ENCODE peak calls at places on chromosomes 6 and 20, in nine cellular contexts. One of them, this sample, is unnamed. For H3K4me1, the result is how much of the 10 kb centered on the place peaks cover.

GRCh38 chr6:113619077-113619476 is 238.1 kb upstream of the MARCKS start:
- DNase-seq in lower lobe of right lung: no peak
- DNase-seq in hepatocyte: no peak
- DNase-seq in A549: no peak
- DNase-seq in fibroblast of lung: peak
- DNase-seq in heart left ventricle: no peak
- DNase-seq in breast epithelium: no peak
- DNase-seq in body of pancreas: no peak
- DNase-seq in left ventricle myocardium inferior: no peak
- DNase-seq in this sample: no peak

GRCh38 chr6:110287462-110288341 is 70.4 kb downstream of the METTL24 start:
- DNase-seq in body of pancreas: no peak
- DNase-seq in fibroblast of lung: no peak
- DNase-seq in A549: no peak
- DNase-seq in lower lobe of right lung: no peak
- DNase-seq in hepatocyte: peak
- DNase-seq in breast epithelium: no peak
- DNase-seq in left ventricle myocardium inferior: no peak
- DNase-seq in heart left ventricle: no peak
- DNase-seq in this sample: no peak

GRCh38 chr6:148803979-148804378 is 57.1 kb downstream of the UST start:
- DNase-seq in A549: no peak
- DNase-seq in body of pancreas: no peak
- DNase-seq in heart left ventricle: no peak
- DNase-seq in breast epithelium: no peak
- DNase-seq in fibroblast of lung: no peak
- DNase-seq in left ventricle myocardium inferior: no peak
- DNase-seq in hepatocyte: no peak
- DNase-seq in lower lobe of right lung: no peak
- DNase-seq in this sample: no peak

GRCh38 chr6:111761783-111762312 is 111.4 kb downstream of the FYN start:
- DNase-seq in A549: no peak
- DNase-seq in hepatocyte: peak
- DNase-seq in left ventricle myocardium inferior: no peak
- DNase-seq in lower lobe of right lung: no peak
- DNase-seq in body of pancreas: no peak
- DNase-seq in breast epithelium: no peak
- DNase-seq in heart left ventricle: no peak
- DNase-seq in fibroblast of lung: no peak
- DNase-seq in this sample: no peak

GRCh38 chr20:45358282-45359068 is 4.5 kb upstream of the SYS1 start:
- DNase-seq in left ventricle myocardium inferior: peak
- DNase-seq in A549: no peak
- DNase-seq in fibroblast of lung: peak
- DNase-seq in breast epithelium: peak
- DNase-seq in lower lobe of right lung: peak
- DNase-seq in body of pancreas: peak
- DNase-seq in hepatocyte: no peak
- DNase-seq in heart left ventricle: peak
- DNase-seq in this sample: peak

GRCh38 chr6:11606287-11606686 is 68.7 kb downstream of the TMEM170B start:
- DNase-seq in body of pancreas: no peak
- DNase-seq in left ventricle myocardium inferior: no peak
- DNase-seq in hepatocyte: no peak
- DNase-seq in heart left ventricle: no peak
- DNase-seq in A549: no peak
- DNase-seq in breast epithelium: no peak
- DNase-seq in lower lobe of right lung: no peak
- DNase-seq in fibroblast of lung: peak
- DNase-seq in this sample: no peak

GRCh38 chr20:48733296-48733790 is 94.5 kb downstream of the PREX1 start:
- DNase-seq in lower lobe of right lung: no peak
- DNase-seq in breast epithelium: no peak
- DNase-seq in heart left ventricle: no peak
- DNase-seq in body of pancreas: no peak
- DNase-seq in A549: no peak
- DNase-seq in left ventricle myocardium inferior: no peak
- DNase-seq in hepatocyte: no peak
- DNase-seq in fibroblast of lung: no peak
- DNase-seq in this sample: peak

GRCh38 chr6:157150076-157150475 is 173.2 kb downstream of the TMEM242 start:
- DNase-seq in heart left ventricle: no peak
- DNase-seq in breast epithelium: no peak
- DNase-seq in body of pancreas: no peak
- DNase-seq in A549: no peak
- DNase-seq in hepatocyte: no peak
- DNase-seq in lower lobe of right lung: no peak
- DNase-seq in left ventricle myocardium inferior: no peak
- DNase-seq in fibroblast of lung: peak
- DNase-seq in this sample: no peak

GRCh38 chr6:168678177-168678576 is 237.2 kb downstream of the SMOC2 start:
- DNase-seq in hepatocyte: no peak
- DNase-seq in heart left ventricle: no peak
- DNase-seq in breast epithelium: no peak
- DNase-seq in lower lobe of right lung: no peak
- DNase-seq in left ventricle myocardium inferior: no peak
- DNase-seq in body of pancreas: no peak
- DNase-seq in A549: no peak
- DNase-seq in fibroblast of lung: no peak
- DNase-seq in this sample: no peak

GRCh38 chr6:25883536-25883935 is 9.5 kb upstream of the SLC17A3 start:
- DNase-seq in left ventricle myocardium inferior: no peak
- DNase-seq in body of pancreas: no peak
- DNase-seq in lower lobe of right lung: no peak
- DNase-seq in fibroblast of lung: peak
- DNase-seq in hepatocyte: no peak
- DNase-seq in A549: no peak
- DNase-seq in breast epithelium: no peak
- DNase-seq in heart left ventricle: no peak
- DNase-seq in this sample: peak

GRCh38 chr6:130314271-130314670 is 51.5 kb upstream of the TMEM200A start:
- DNase-seq in left ventricle myocardium inferior: no peak
- DNase-seq in fibroblast of lung: no peak
- DNase-seq in body of pancreas: no peak
- DNase-seq in breast epithelium: no peak
- DNase-seq in lower lobe of right lung: no peak
- DNase-seq in hepatocyte: no peak
- DNase-seq in heart left ventricle: no peak
- DNase-seq in A549: no peak
- DNase-seq in this sample: no peak

GRCh38 chr6:151209071-151209831 is 30.5 kb upstream of the AKAP12 start:
- DNase-seq in heart left ventricle: no peak
- DNase-seq in left ventricle myocardium inferior: no peak
- DNase-seq in A549: peak
- DNase-seq in fibroblast of lung: no peak
- DNase-seq in hepatocyte: peak
- DNase-seq in body of pancreas: no peak
- DNase-seq in lower lobe of right lung: no peak
- DNase-seq in breast epithelium: no peak
- DNase-seq in this sample: peak

GRCh38 chr6:86537311-86537861 is 399.9 kb upstream of the HTR1E start:
- DNase-seq in body of pancreas: no peak
- DNase-seq in left ventricle myocardium inferior: no peak
- DNase-seq in hepatocyte: peak
- DNase-seq in A549: no peak
- DNase-seq in breast epithelium: no peak
- DNase-seq in heart left ventricle: no peak
- DNase-seq in fibroblast of lung: no peak
- DNase-seq in lower lobe of right lung: no peak
- DNase-seq in this sample: no peak

GRCh38 chr20:46350201-46350985 is 42.1 kb upstream of the CDH22 start:
- DNase-seq in A549: no peak
- DNase-seq in heart left ventricle: no peak
- DNase-seq in body of pancreas: no peak
- DNase-seq in lower lobe of right lung: no peak
- DNase-seq in fibroblast of lung: peak
- DNase-seq in hepatocyte: peak
- DNase-seq in breast epithelium: no peak
- DNase-seq in left ventricle myocardium inferior: no peak
- DNase-seq in this sample: peak

DNA sequence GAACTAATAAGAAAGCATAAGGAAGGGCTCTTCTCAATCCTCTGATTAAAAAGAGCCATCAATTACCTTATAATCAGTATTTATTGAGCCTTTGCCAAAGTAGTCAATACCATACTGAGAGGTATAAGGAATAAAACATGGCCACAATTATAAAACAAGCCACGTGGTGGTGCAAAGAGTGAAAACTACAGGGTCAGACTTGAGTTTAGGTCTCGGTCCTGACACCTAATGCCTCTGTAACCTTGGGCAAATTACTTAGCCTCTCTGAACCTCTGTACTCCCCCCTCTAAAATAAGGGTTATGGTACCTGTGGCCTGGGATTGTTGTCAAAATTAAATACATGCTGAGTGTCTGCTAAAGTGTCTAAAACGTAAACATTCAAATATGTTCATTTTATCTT is 11.8 kb downstream of the TRIM10 start:
- DNase-seq in lower lobe of right lung: no peak
- DNase-seq in breast epithelium: no peak
- DNase-seq in hepatocyte: no peak
- DNase-seq in A549: no peak
- DNase-seq in fibroblast of lung: no peak
- DNase-seq in heart left ventricle: no peak
- DNase-seq in left ventricle myocardium inferior: no peak
- DNase-seq in body of pancreas: no peak
- DNase-seq in this sample: no peak
- H3K4me1 ChIP-seq in lower lobe of right lung: under half
- H3K4me1 ChIP-seq in breast epithelium: under half
- H3K4me1 ChIP-seq in hepatocyte: under half
- H3K4me1 ChIP-seq in A549: under half
- H3K4me1 ChIP-seq in fibroblast of lung: under half
- H3K4me1 ChIP-seq in heart left ventricle: under half
- H3K4me1 ChIP-seq in left ventricle myocardium inferior: under half
- H3K4me1 ChIP-seq in body of pancreas: under half
- H3K4me1 ChIP-seq in this sample: under half

GRCh38 chr20:58103961-58104360 is 124.5 kb downstream of the ANKRD60 start:
- DNase-seq in breast epithelium: no peak
- DNase-seq in left ventricle myocardium inferior: no peak
- DNase-seq in hepatocyte: no peak
- DNase-seq in A549: no peak
- DNase-seq in heart left ventricle: no peak
- DNase-seq in body of pancreas: no peak
- DNase-seq in lower lobe of right lung: no peak
- DNase-seq in fibroblast of lung: no peak
- DNase-seq in this sample: no peak

GRCh38 chr20:58102744-58103516 is 125.5 kb downstream of the ANKRD60 start:
- DNase-seq in breast epithelium: no peak
- DNase-seq in heart left ventricle: no peak
- DNase-seq in hepatocyte: no peak
- DNase-seq in lower lobe of right lung: no peak
- DNase-seq in body of pancreas: no peak
- DNase-seq in fibroblast of lung: no peak
- DNase-seq in left ventricle myocardium inferior: no peak
- DNase-seq in A549: no peak
- DNase-seq in this sample: peak

GRCh38 chr20:58102252-58102651 is 126.2 kb downstream of the ANKRD60 start:
- DNase-seq in heart left ventricle: no peak
- DNase-seq in body of pancreas: no peak
- DNase-seq in A549: no peak
- DNase-seq in breast epithelium: no peak
- DNase-seq in fibroblast of lung: peak
- DNase-seq in lower lobe of right lung: no peak
- DNase-seq in left ventricle myocardium inferior: no peak
- DNase-seq in hepatocyte: no peak
- DNase-seq in this sample: peak

GRCh38 chr20:58100731-58101356 is 127.6 kb downstream of the ANKRD60 start:
- DNase-seq in breast epithelium: no peak
- DNase-seq in A549: no peak
- DNase-seq in hepatocyte: no peak
- DNase-seq in left ventricle myocardium inferior: no peak
- DNase-seq in fibroblast of lung: no peak
- DNase-seq in lower lobe of right lung: no peak
- DNase-seq in body of pancreas: no peak
- DNase-seq in heart left ventricle: no peak
- DNase-seq in this sample: no peak

GRCh38 chr20:58103517-58103904 is 124.9 kb downstream of the ANKRD60 start:
- DNase-seq in fibroblast of lung: no peak
- DNase-seq in lower lobe of right lung: no peak
- DNase-seq in breast epithelium: no peak
- DNase-seq in A549: no peak
- DNase-seq in hepatocyte: no peak
- DNase-seq in body of pancreas: no peak
- DNase-seq in heart left ventricle: no peak
- DNase-seq in left ventricle myocardium inferior: no peak
- DNase-seq in this sample: no peak
- TF ChIP-seq CTCF in fibroblast of lung: no peak
- TF ChIP-seq CTCF in lower lobe of right lung: no peak
- TF ChIP-seq CTCF in breast epithelium: no peak
- TF ChIP-seq CTCF in A549: no peak
- TF ChIP-seq CTCF in hepatocyte: no peak
- TF ChIP-seq CTCF in body of pancreas: no peak
- TF ChIP-seq CTCF in heart left ventricle: no peak
- TF ChIP-seq CTCF in left ventricle myocardium inferior: no peak
- TF ChIP-seq CTCF in this sample: no peak

GRCh38 chr6:24522090-24522820 is 27.5 kb downstream of the ALDH5A1 start:
- DNase-seq in heart left ventricle: no peak
- DNase-seq in body of pancreas: no peak
- DNase-seq in hepatocyte: no peak
- DNase-seq in left ventricle myocardium inferior: no peak
- DNase-seq in fibroblast of lung: no peak
- DNase-seq in A549: no peak
- DNase-seq in breast epithelium: no peak
- DNase-seq in lower lobe of right lung: no peak
- DNase-seq in this sample: peak
- H3K27ac ChIP-seq in heart left ventricle: no peak
- H3K27ac ChIP-seq in body of pancreas: no peak
- H3K27ac ChIP-seq in hepatocyte: no peak
- H3K27ac ChIP-seq in left ventricle myocardium inferior: no peak
- H3K27ac ChIP-seq in fibroblast of lung: no peak
- H3K27ac ChIP-seq in A549: no peak
- H3K27ac ChIP-seq in breast epithelium: no peak
- H3K27ac ChIP-seq in lower lobe of right lung: no peak
- H3K27ac ChIP-seq in this sample: no peak

DNA sequence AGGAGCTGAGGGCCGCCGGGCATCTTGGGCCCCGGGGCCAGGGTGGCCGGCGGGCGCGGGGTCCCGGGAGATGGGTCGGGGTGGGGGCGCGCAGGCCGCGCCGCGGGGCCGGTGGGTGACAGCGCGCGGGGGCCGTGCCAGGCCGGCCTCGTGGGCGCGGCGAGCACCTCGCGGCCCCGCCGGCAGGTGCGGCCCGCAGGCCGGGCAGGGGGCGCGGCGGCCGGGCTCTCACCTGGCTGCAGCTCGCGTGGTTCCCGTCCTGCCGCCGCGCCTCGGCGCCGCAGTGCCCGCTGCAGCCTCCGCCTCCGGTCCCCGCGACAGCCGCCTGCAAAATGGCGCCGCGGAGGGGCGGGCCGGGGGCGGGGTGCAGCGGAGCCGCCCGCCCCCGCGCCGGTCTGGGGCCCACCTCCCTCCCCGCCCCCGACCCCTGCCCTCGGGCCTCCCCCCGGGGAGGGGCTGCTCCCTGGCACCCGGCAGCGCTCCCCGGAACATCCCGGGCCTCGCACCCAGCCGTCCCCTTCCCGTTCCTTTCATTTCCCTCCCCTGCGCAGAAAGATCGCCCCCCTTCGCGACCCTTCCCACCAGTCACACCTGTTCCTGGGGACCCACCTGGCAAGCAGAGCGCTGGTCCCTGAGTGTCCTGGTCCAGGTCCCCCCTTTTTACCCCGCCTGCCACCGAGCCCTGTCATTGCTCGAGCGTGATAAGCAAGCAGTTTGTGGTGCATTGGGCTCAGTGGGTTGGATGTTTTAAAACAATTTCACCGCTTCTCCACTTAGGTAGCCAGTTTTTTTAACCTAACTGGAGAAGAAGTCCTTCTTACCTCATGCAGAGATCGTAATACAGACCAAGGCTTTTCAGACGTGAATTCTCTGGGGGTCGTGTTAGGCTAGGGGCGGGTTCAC is at the start of gene SLC23A2:
- DNase-seq in hepatocyte: peak
- DNase-seq in left ventricle myocardium inferior: peak
- DNase-seq in body of pancreas: peak
- DNase-seq in A549: peak
- DNase-seq in breast epithelium: no peak
- DNase-seq in lower lobe of right lung: peak
- DNase-seq in fibroblast of lung: no peak
- DNase-seq in heart left ventricle: peak
- DNase-seq in this sample: no peak
- H3K4me1 ChIP-seq in hepatocyte: under half
- H3K4me1 ChIP-seq in left ventricle myocardium inferior: under half
- H3K4me1 ChIP-seq in body of pancreas: under half
- H3K4me1 ChIP-seq in A549: under half
- H3K4me1 ChIP-seq in breast epithelium: under half
- H3K4me1 ChIP-seq in lower lobe of right lung: under half
- H3K4me1 ChIP-seq in fibroblast of lung: under half
- H3K4me1 ChIP-seq in heart left ventricle: under half
- H3K4me1 ChIP-seq in this sample: under half